ENCODE peak calls at places on chromosomes 6 and 20, in six cellular contexts. H is astrocyte of the cerebellum, Z is NCI-H1092 treated with DMSO at 0.1 percent for 48 hours, E is choroid plexus epithelial cell, Y is left lobe of liver, X is dermis microvascular lymphatic vessel endothelial cell. G is an unnamed sample.

GRCh38 chr20:11051146-11051545 is 377.3 kb upstream of the JAG1 start:
- DNase-seq in H (no peak), Z (no peak), E (no peak), Y (no peak), X (no peak), G (no peak)

GRCh38 chr20:46558511-46558959 is 8.1 kb upstream of the OCSTAMP start:
- DNase-seq in H (peak; percentile 15), Z (no peak), E (peak; percentile 84), Y (no peak), X (peak; percentile 92), G (peak; percentile 47)

GRCh38 chr6:163825033-163825432 is 410.5 kb downstream of the QKI start:
- DNase-seq in H (peak; percentile 90), Z (no peak), E (peak; percentile 18), Y (no peak), X (no peak), G (no peak)

GRCh38 chr6:129713806-129714338 is 3.9 kb upstream of the ARHGAP18 start:
- DNase-seq in H (no peak), Z (no peak), E (no peak), Y (no peak), X (peak; percentile 78), G (no peak)

GRCh38 chr6:35780719-35781118 is at the start of gene CLPSL1:
- DNase-seq in H (no peak), Z (no peak), E (no peak), Y (no peak), X (no peak), G (no peak)

GRCh38 chr20:57712851-57713504 is 3.2 kb upstream of the PMEPA1 start:
- DNase-seq in H (no peak), Z (no peak), E (no peak), Y (no peak), X (no peak), G (no peak)

GRCh38 chr20:63735859-63736718 is at the start of gene LIME1:
- DNase-seq in H (no peak), Z (no peak), E (no peak), Y (peak; percentile 90), X (no peak), G (no peak)

GRCh38 chr20:47125553-47126373 is 230.7 kb downstream of the ZMYND8 start:
- DNase-seq in H (no peak), Z (peak; percentile 56), E (peak; percentile 55), Y (no peak), X (no peak), G (peak; percentile 79)

GRCh38 chr6:53628354-53629119 is 37.0 kb downstream of the KLHL31 start:
- DNase-seq in H (peak; percentile 84), Z (peak; percentile 16), E (no peak), Y (no peak), X (no peak), G (no peak)

GRCh38 chr6:151067684-151068596 is 171.8 kb upstream of the AKAP12 start:
- DNase-seq in H (peak; percentile 84), Z (peak; percentile 13), E (peak; percentile 98), Y (peak; percentile 94), X (peak; percentile 99), G (no peak)

GRCh38 chr20:14055127-14055742 is 59.9 kb downstream of the MACROD2 start:
- DNase-seq in H (peak; percentile 72), Z (peak; percentile 76), E (peak; percentile 87), Y (no peak), X (peak; percentile 74), G (peak; percentile 70)

GRCh38 chr6:15443119-15443518 is 197.2 kb downstream of the JARID2 start:
- DNase-seq in H (peak; percentile 64), Z (no peak), E (peak; percentile 88), Y (no peak), X (peak; percentile 35), G (no peak)

GRCh38 chr6:88662163-88662580 is 301.2 kb downstream of the RNGTT start:
- DNase-seq in H (no peak), Z (no peak), E (no peak), Y (peak; percentile 87), X (no peak), G (peak; percentile 4)

GRCh38 chr20:53284141-53285055 is 309.2 kb downstream of the ZNF217 start:
- DNase-seq in H (no peak), Z (no peak), E (no peak), Y (no peak), X (no peak), G (no peak)

GRCh38 chr6:106736502-106736901 is 107.1 kb downstream of the QRSL1 start:
- DNase-seq in H (no peak), Z (no peak), E (no peak), Y (no peak), X (no peak), G (no peak)

GRCh38 chr6:139748353-139749146 is 374.1 kb upstream of the CITED2 start:
- DNase-seq in H (no peak), Z (no peak), E (peak; percentile 80), Y (no peak), X (no peak), G (no peak)

GRCh38 chr6:10759884-10760329 is 12.3 kb downstream of the TMEM14B start:
- DNase-seq in H (peak; percentile 26), Z (no peak), E (peak; percentile 71), Y (no peak), X (peak; percentile 75), G (peak; percentile 14)

GRCh38 chr6:2783188-2783957 is 18.2 kb downstream of the WRNIP1 start:
- DNase-seq in H (no peak), Z (no peak), E (peak; percentile 45), Y (no peak), X (peak; percentile 94), G (no peak)

GRCh38 chr6:109284675-109285074 is 97.6 kb downstream of the CD164 start:
- DNase-seq in H (no peak), Z (no peak), E (no peak), Y (no peak), X (no peak), G (peak; percentile 4)

GRCh38 chr6:145020543-145020942 is 714.8 kb downstream of the EPM2A start:
- DNase-seq in H (no peak), Z (no peak), E (no peak), Y (no peak), X (no peak), G (no peak)

GRCh38 chr6:473759-474453 is 82.4 kb downstream of the IRF4 start:
- DNase-seq in H (no peak), Z (no peak), E (no peak), Y (no peak), X (no peak), G (no peak)

GRCh38 chr6:15299430-15300131 is 53.7 kb downstream of the JARID2 start:
- DNase-seq in H (no peak), Z (no peak), E (peak; percentile 49), Y (no peak), X (peak; percentile 68), G (no peak)